ENCODE peak calls at places on chromosomes 2 and 18, in eight cellular contexts. S, A, X, Y, L, N, K and U are unnamed samples.

GRCh38 chr18:23066060-23066459 is 69.2 kb upstream of the CABLES1 start:
- DNase-seq in L (no peak), S (no peak), Y (no peak), X (no peak), K (no peak), A (no peak), N (no peak), U (no peak)

GRCh38 chr2:237128026-237128703 is 42.5 kb downstream of the COPS8 start:
- DNase-seq in X (no peak), Y (peak; percentile 100), A (no peak), K (peak; percentile 88), N (peak; percentile 86), L (peak; percentile 99), S (peak; percentile 84), U (no peak)

GRCh38 chr2:20425371-20425881 is 21.4 kb upstream of the RHOB start:
- DNase-seq in L (no peak), Y (peak; percentile 61), X (peak; percentile 44), S (no peak), N (no peak), K (no peak), A (no peak), U (peak; percentile 49)

GRCh38 chr2:190499976-190500588 is 34.4 kb downstream of the NEMP2 start:
- DNase-seq in Y (no peak), L (no peak), A (no peak), S (no peak), K (no peak), N (no peak), X (no peak), U (no peak)

GRCh38 chr18:44130365-44130942 is 550.2 kb upstream of the SETBP1 start:
- DNase-seq in Y (peak; percentile 53), L (peak; percentile 59), S (no peak), A (no peak), N (no peak), K (peak; percentile 59), X (peak; percentile 31), U (no peak)

GRCh38 chr2:177264209-177264538 is 353 bp downstream of the NFE2L2 start:
- DNase-seq in N (no peak), A (no peak), K (peak; percentile 33), L (no peak), Y (no peak), X (no peak), S (peak; percentile 71), U (no peak)

GRCh38 chr18:27605107-27605834 is 420.2 kb upstream of the CHST9 start:
- DNase-seq in N (no peak), Y (peak; percentile 82), L (peak; percentile 90), K (peak; percentile 67), S (no peak), X (peak; percentile 57), A (no peak), U (no peak)

GRCh38 chr18:48616484-48617255 is 77.8 kb downstream of the CTIF start:
- DNase-seq in L (peak; percentile 75), X (no peak), S (no peak), Y (no peak), A (no peak), K (no peak), N (no peak), U (no peak)

GRCh38 chr2:8263931-8264330 is 417.9 kb upstream of the ID2 start:
- DNase-seq in L (no peak), A (no peak), N (no peak), K (no peak), S (no peak), X (no peak), Y (no peak), U (no peak)

GRCh38 chr2:47815764-47816163 is 32.8 kb downstream of the MSH6 start:
- DNase-seq in K (no peak), A (no peak), L (no peak), S (no peak), N (no peak), X (peak; percentile 64), Y (no peak), U (peak; percentile 13)

GRCh38 chr2:5987117-5987787 is 295.1 kb downstream of the SOX11 start:
- DNase-seq in N (no peak), S (no peak), Y (no peak), K (no peak), A (no peak), L (no peak), X (no peak), U (no peak)

GRCh38 chr2:18940184-18940583 is 350.8 kb upstream of the NT5C1B start:
- DNase-seq in A (peak; percentile 17), K (no peak), N (no peak), L (no peak), S (no peak), Y (no peak), X (peak; percentile 82), U (peak; percentile 79)

GRCh38 chr2:144835634-144836351 is 315.9 kb upstream of the ZEB2 start:
- DNase-seq in S (no peak), N (no peak), K (peak; percentile 6), A (no peak), L (peak; percentile 21), X (no peak), Y (peak; percentile 38), U (no peak)

GRCh38 chr18:8283901-8284585 is 325.2 kb upstream of the RAB12 start:
- DNase-seq in N (no peak), K (no peak), L (peak; percentile 78), A (no peak), X (no peak), Y (peak; percentile 75), S (no peak), U (no peak)

GRCh38 chr2:215839816-215840215 is 173.5 kb downstream of the MREG start:
- DNase-seq in X (no peak), Y (no peak), L (no peak), N (no peak), S (no peak), A (no peak), K (no peak), U (no peak)
- TF ChIP-seq CTCF in X (no peak), Y (no peak), L (no peak), N (no peak), S (no peak), A (no peak), K (no peak), U (no peak)

GRCh38 chr2:235498556-235499305 is 4.9 kb downstream of the AGAP1 start:
- DNase-seq in L (no peak), X (no peak), K (peak; percentile 41), S (no peak), N (no peak), Y (peak; percentile 37), A (no peak), U (no peak)
- TF ChIP-seq CTCF in L (no peak), X (no peak), K (peak; percentile 24), S (no peak), N (no peak), Y (peak; percentile 26), A (no peak), U (no peak)

GRCh38 chr2:70720124-70720523 is 47.9 kb downstream of the ADD2 start:
- DNase-seq in S (no peak), L (no peak), Y (no peak), X (no peak), A (no peak), N (no peak), K (no peak), U (no peak)
- TF ChIP-seq CTCF in S (no peak), L (no peak), Y (no peak), X (no peak), A (no peak), N (no peak), K (no peak), U (no peak)

GRCh38 chr18:14092625-14093361 is 39.4 kb downstream of the ZNF519 start:
- DNase-seq in X (no peak), L (no peak), Y (no peak), K (no peak), S (no peak), A (no peak), N (no peak), U (no peak)
- TF ChIP-seq CTCF in X (no peak), L (no peak), Y (no peak), K (no peak), S (no peak), A (no peak), N (no peak), U (no peak)

DNA sequence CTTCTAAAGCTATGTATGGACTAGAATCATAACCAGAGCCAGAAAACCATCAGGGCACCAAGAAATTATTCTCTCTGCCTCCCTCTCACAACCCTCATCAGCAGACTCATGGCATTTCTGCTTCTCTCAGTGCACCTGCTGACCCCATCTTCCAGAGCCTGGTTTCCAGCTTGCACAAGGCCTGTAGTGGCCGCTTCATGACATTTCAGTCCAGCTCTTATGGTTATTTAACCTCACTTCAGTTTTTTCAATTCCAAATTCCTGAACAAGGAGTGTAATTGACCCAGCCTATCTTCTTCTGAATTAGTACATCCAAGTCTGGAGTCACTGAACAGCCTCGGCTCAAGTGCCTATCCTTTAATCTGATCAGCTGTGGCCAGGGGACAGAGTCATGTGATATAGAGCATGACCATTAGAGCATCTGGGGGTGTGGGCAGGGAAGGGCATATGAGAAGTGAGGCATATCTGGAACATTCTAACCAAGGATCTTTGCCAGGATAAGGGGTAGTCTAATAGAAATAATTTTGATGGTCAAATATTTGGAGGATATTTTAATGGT is 97.2 kb upstream of the TMEM17 start:
- DNase-seq in X (no peak), S (no peak), N (no peak), K (no peak), Y (no peak), L (no peak), A (no peak), U (no peak)
- TF ChIP-seq CTCF in X (no peak), S (no peak), N (no peak), K (no peak), Y (no peak), L (no peak), A (no peak), U (no peak)

DNA sequence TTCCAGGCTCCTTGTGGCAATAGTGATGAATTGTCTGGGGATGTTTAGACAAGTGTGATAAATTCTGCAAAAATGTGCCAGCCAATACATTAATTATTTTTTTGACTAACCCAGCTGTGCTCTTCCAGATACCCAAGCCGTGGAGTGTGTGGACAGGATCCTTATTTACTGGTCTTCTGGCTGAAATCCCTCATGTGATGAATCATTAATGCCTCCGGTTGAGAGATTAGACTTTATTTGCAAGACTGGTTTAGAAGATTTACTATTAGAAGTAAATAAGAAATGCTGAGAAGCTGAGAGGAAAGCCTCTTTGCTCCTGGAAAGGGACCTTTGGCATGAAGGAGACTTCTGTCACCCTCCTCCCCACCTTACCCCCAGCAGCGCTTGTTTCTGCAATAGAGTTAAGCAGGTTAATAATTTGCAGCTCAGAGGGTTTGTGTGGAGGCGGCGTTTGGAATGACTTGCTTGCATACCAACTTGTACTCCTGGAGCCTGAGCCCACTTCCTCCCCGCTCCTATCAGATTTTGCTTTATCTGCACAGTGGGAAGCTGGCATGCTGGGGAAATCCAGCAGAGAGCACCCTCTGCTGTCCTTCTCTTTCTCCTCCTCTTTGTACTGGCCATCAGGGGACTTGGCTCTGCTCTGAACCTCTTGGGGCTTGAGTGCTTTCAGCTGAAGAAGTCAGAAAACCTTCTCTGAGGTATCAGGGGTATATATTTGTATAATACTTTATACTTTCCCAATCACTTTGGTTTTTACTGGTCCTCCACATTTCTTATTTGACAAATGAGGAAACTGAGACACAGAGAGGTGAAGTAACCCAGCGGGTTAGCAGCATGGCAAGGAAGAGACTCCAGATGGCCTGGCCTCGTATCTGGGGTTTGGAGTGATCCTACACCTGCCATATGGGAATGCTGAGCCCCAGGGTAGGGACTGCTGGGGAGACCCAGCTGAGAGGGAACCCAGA is 16.3 kb downstream of the SLC3A1 start:
- DNase-seq in Y (peak; percentile 69), L (peak; percentile 73), N (no peak), S (peak; percentile 61), K (peak; percentile 93), A (no peak), X (no peak), U (no peak)
- TF ChIP-seq CTCF in Y (peak; percentile 58), L (peak; percentile 63), N (peak; percentile 70), S (peak; percentile 47), K (peak; percentile 82), A (peak; percentile 37), X (peak; percentile 15), U (peak; percentile 26)